ENCODE peak calls at places on chromosomes 13 and 19, in six cellular contexts. One of them, this sample, is unnamed.

GRCh38 chr19:41897181-41897580 is 14.2 kb downstream of the ARHGEF1 start:
- DNase-seq in heart left ventricle: no peak
- DNase-seq in adrenal gland: no peak
- DNase-seq in K562: peak; percentile 59
- DNase-seq in suprapubic skin: no peak
- DNase-seq in H1: no peak
- DNase-seq in this sample: no peak

GRCh38 chr19:14117668-14118164 is at the start of gene PRKACA:
- DNase-seq in suprapubic skin: peak; percentile 98
- DNase-seq in adrenal gland: peak; percentile 99
- DNase-seq in H1: peak; percentile 91
- DNase-seq in heart left ventricle: peak; percentile 100
- DNase-seq in K562: peak; percentile 98
- DNase-seq in this sample: peak; percentile 99

GRCh38 chr19:9565900-9566705 is 18.2 kb downstream of the ZNF121 start:
- DNase-seq in K562: no peak
- DNase-seq in suprapubic skin: no peak
- DNase-seq in H1: no peak
- DNase-seq in adrenal gland: no peak
- DNase-seq in heart left ventricle: no peak
- DNase-seq in this sample: no peak

GRCh38 chr13:22196777-22197176 is 525.9 kb downstream of the FGF9 start:
- DNase-seq in adrenal gland: no peak
- DNase-seq in heart left ventricle: no peak
- DNase-seq in H1: no peak
- DNase-seq in suprapubic skin: no peak
- DNase-seq in K562: no peak
- DNase-seq in this sample: no peak

GRCh38 chr13:113724016-113724758 is 34.8 kb upstream of the TMEM255B start:
- DNase-seq in K562: no peak
- DNase-seq in H1: no peak
- DNase-seq in heart left ventricle: peak; percentile 57
- DNase-seq in adrenal gland: no peak
- DNase-seq in suprapubic skin: peak; percentile 61
- DNase-seq in this sample: no peak

GRCh38 chr19:14072535-14073231 is at the start of gene MISP3:
- DNase-seq in suprapubic skin: no peak
- DNase-seq in adrenal gland: no peak
- DNase-seq in H1: no peak
- DNase-seq in K562: peak; percentile 68
- DNase-seq in heart left ventricle: peak; percentile 74
- DNase-seq in this sample: no peak

GRCh38 chr19:14337510-14337909 is 43.7 kb upstream of the ADGRE5 start:
- DNase-seq in suprapubic skin: no peak
- DNase-seq in K562: peak; percentile 83
- DNase-seq in heart left ventricle: no peak
- DNase-seq in H1: no peak
- DNase-seq in adrenal gland: no peak
- DNase-seq in this sample: no peak

GRCh38 chr13:112688560-112689497 is 1.0 kb upstream of the ATP11A start:
- DNase-seq in heart left ventricle: no peak
- DNase-seq in adrenal gland: peak; percentile 65
- DNase-seq in K562: no peak
- DNase-seq in suprapubic skin: peak; percentile 61
- DNase-seq in H1: no peak
- DNase-seq in this sample: no peak

GRCh38 chr19:46366620-46367277 is 19.9 kb downstream of the PPP5C start:
- DNase-seq in adrenal gland: no peak
- DNase-seq in suprapubic skin: no peak
- DNase-seq in H1: no peak
- DNase-seq in heart left ventricle: no peak
- DNase-seq in K562: no peak
- DNase-seq in this sample: no peak

GRCh38 chr19:35380450-35381124 is 9.7 kb downstream of the GPR42 start:
- DNase-seq in H1: no peak
- DNase-seq in suprapubic skin: no peak
- DNase-seq in adrenal gland: no peak
- DNase-seq in heart left ventricle: no peak
- DNase-seq in K562: peak; percentile 84
- DNase-seq in this sample: no peak

GRCh38 chr13:46062190-46062589 is 9.6 kb upstream of the ZC3H13 start:
- DNase-seq in suprapubic skin: no peak
- DNase-seq in K562: no peak
- DNase-seq in adrenal gland: peak; percentile 43
- DNase-seq in heart left ventricle: no peak
- DNase-seq in H1: no peak
- DNase-seq in this sample: no peak

GRCh38 chr13:24192036-24192810 is 31.7 kb downstream of the SPATA13 start:
- DNase-seq in heart left ventricle: no peak
- DNase-seq in adrenal gland: no peak
- DNase-seq in K562: no peak
- DNase-seq in suprapubic skin: no peak
- DNase-seq in H1: no peak
- DNase-seq in this sample: no peak

GRCh38 chr13:112170823-112171569 is 104.0 kb downstream of the SOX1 start:
- DNase-seq in K562: no peak
- DNase-seq in adrenal gland: no peak
- DNase-seq in heart left ventricle: no peak
- DNase-seq in H1: no peak
- DNase-seq in suprapubic skin: no peak
- DNase-seq in this sample: no peak

GRCh38 chr19:45715139-45715538 is 15.6 kb downstream of the FBXO46 start:
- DNase-seq in suprapubic skin: no peak
- DNase-seq in adrenal gland: no peak
- DNase-seq in heart left ventricle: no peak
- DNase-seq in K562: no peak
- DNase-seq in H1: no peak
- DNase-seq in this sample: no peak

GRCh38 chr13:40287428-40287827 is 379.0 kb downstream of the FOXO1 start:
- DNase-seq in suprapubic skin: no peak
- DNase-seq in K562: no peak
- DNase-seq in heart left ventricle: no peak
- DNase-seq in adrenal gland: no peak
- DNase-seq in H1: no peak
- DNase-seq in this sample: no peak

GRCh38 chr13:97856001-97856675 is 97.3 kb upstream of the IPO5 start:
- DNase-seq in suprapubic skin: peak; percentile 76
- DNase-seq in H1: no peak
- DNase-seq in K562: no peak
- DNase-seq in heart left ventricle: peak; percentile 68
- DNase-seq in adrenal gland: peak; percentile 45
- DNase-seq in this sample: no peak

GRCh38 chr13:49214917-49215376 is 5.2 kb upstream of the MLNR start:
- DNase-seq in suprapubic skin: no peak
- DNase-seq in heart left ventricle: peak; percentile 66
- DNase-seq in H1: no peak
- DNase-seq in adrenal gland: peak; percentile 51
- DNase-seq in K562: no peak
- DNase-seq in this sample: no peak

GRCh38 chr19:6739884-6740588 is 556 bp downstream of the TRIP10 start:
- DNase-seq in adrenal gland: peak; percentile 64
- DNase-seq in heart left ventricle: peak; percentile 78
- DNase-seq in H1: no peak
- DNase-seq in K562: peak; percentile 68
- DNase-seq in suprapubic skin: no peak
- DNase-seq in this sample: no peak

GRCh38 chr19:41869374-41869955 is 7.6 kb upstream of the CD79A start:
- DNase-seq in suprapubic skin: no peak
- DNase-seq in adrenal gland: no peak
- DNase-seq in heart left ventricle: no peak
- DNase-seq in K562: no peak
- DNase-seq in H1: no peak
- DNase-seq in this sample: no peak

GRCh38 chr19:38417544-38418506 is 8.2 kb downstream of the RASGRP4 start:
- DNase-seq in H1: no peak
- DNase-seq in suprapubic skin: peak; percentile 74
- DNase-seq in heart left ventricle: peak; percentile 83
- DNase-seq in adrenal gland: peak; percentile 40
- DNase-seq in K562: peak; percentile 92
- DNase-seq in this sample: no peak

GRCh38 chr19:35352448-35353304 is 5.0 kb downstream of the FFAR1 start:
- DNase-seq in K562: peak; percentile 76
- DNase-seq in H1: peak; percentile 33
- DNase-seq in heart left ventricle: peak; percentile 73
- DNase-seq in adrenal gland: peak; percentile 81
- DNase-seq in suprapubic skin: peak; percentile 70
- DNase-seq in this sample: peak; percentile 94

DNA sequence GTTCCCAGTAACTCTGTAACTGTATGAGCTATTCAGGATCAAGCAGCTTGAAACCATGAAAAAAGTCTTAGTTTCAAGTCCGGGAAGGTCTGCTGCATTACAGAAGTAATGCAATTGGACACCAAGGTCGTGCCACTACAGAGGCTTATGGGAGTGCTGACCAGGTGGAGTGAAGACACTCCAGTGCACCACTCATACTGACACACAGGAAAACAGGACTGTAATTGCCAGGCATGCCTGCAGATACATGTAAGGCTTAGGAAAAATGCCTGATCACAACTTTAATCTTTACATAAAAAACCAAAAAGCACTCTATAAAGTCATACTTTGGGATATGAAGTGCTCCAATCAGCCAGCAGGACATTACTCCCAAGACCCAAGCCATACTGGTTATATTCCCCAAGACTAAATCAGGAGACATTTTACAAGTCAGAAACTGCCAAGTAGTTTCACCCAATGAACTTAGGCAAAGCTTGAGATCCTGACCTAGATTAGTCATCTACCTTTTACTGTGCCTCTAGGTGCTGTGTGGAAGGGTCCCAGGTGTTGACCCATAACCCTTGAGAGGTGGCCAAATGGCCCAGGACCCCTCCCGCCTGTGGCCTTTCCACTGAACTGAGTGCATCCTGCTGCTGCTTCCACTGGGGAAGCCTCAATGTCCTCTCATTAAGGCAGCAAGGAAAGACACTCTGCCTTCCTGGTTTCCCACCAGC is 27.5 kb downstream of the ANKRD10 start:
- DNase-seq in adrenal gland: no peak
- DNase-seq in heart left ventricle: no peak
- DNase-seq in H1: no peak
- DNase-seq in K562: no peak
- DNase-seq in suprapubic skin: no peak
- DNase-seq in this sample: no peak
- TF ChIP-seq POLR2A in adrenal gland: no peak
- TF ChIP-seq POLR2A in heart left ventricle: no peak
- TF ChIP-seq POLR2A in H1: peak; percentile 57
- TF ChIP-seq POLR2A in K562: no peak
- TF ChIP-seq POLR2A in suprapubic skin: no peak
- TF ChIP-seq POLR2A in this sample: no peak

GRCh38 chr19:50381881-50382729 is 2.0 kb upstream of the POLD1 start:
- DNase-seq in heart left ventricle: no peak
- DNase-seq in adrenal gland: no peak
- DNase-seq in K562: no peak
- DNase-seq in suprapubic skin: no peak
- DNase-seq in H1: no peak
- DNase-seq in this sample: no peak

GRCh38 chr19:50383307-50383851 is 768 bp upstream of the POLD1 start:
- DNase-seq in suprapubic skin: no peak
- DNase-seq in K562: no peak
- DNase-seq in adrenal gland: peak; percentile 51
- DNase-seq in heart left ventricle: no peak
- DNase-seq in H1: no peak
- DNase-seq in this sample: no peak

GRCh38 chr19:50384685-50385535 is 763 bp downstream of the POLD1 start:
- DNase-seq in adrenal gland: no peak
- DNase-seq in heart left ventricle: no peak
- DNase-seq in K562: no peak
- DNase-seq in H1: no peak
- DNase-seq in suprapubic skin: no peak
- DNase-seq in this sample: no peak

GRCh38 chr19:50387176-50387867 is 3.2 kb downstream of the POLD1 start:
- DNase-seq in H1: no peak
- DNase-seq in adrenal gland: no peak
- DNase-seq in suprapubic skin: no peak
- DNase-seq in heart left ventricle: no peak
- DNase-seq in K562: no peak
- DNase-seq in this sample: no peak

DNA sequence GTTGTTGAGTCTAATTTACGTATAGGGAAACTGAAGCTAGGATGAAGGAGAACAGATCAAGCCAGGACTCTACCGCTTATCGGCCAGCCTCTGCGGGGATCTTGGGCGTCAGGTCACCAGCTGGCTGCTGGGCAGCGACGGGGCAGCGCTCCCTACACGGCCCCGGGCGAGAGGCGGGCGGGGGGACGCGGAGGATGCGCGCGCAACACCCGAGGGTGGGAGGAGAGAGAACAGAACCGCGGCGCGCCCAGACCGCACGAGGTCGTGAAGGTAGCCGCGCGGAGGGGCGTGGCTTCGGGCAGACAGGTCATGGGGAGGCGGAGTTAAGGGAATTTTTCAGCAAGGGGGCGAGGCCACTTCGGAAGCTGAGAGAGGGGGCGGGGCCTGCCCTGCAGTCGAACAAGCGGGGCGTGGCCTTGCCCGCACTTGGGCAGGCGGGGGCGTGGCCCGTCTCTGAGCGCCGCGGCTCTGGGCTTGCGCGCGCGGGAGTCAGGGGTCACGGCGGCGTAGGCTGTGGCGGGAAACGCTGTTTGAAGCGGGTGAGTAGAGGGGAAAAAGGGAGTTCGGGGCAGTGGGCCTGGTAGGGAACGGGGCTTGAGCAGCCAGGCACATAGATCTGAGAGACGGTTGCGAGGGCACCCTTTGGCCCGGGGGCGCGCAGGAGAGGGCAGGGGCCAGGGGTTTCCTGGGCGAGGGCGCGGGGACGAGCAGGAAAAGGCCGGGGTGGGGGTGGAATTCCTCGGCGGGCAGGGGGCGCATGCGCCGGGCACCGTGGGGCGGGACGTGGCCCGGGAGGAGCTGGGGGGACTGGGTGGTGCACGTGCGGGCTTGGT is at the start of gene POLD1:
- DNase-seq in K562: peak; percentile 95
- DNase-seq in adrenal gland: peak; percentile 98
- DNase-seq in suprapubic skin: peak; percentile 98
- DNase-seq in heart left ventricle: peak; percentile 98
- DNase-seq in H1: peak; percentile 98
- DNase-seq in this sample: peak; percentile 96
- TF ChIP-seq POLR2A in K562: peak; percentile 90
- TF ChIP-seq POLR2A in adrenal gland: peak; percentile 45
- TF ChIP-seq POLR2A in suprapubic skin: no peak
- TF ChIP-seq POLR2A in heart left ventricle: peak; percentile 53
- TF ChIP-seq POLR2A in H1: peak; percentile 80
- TF ChIP-seq POLR2A in this sample: peak; percentile 71

DNA sequence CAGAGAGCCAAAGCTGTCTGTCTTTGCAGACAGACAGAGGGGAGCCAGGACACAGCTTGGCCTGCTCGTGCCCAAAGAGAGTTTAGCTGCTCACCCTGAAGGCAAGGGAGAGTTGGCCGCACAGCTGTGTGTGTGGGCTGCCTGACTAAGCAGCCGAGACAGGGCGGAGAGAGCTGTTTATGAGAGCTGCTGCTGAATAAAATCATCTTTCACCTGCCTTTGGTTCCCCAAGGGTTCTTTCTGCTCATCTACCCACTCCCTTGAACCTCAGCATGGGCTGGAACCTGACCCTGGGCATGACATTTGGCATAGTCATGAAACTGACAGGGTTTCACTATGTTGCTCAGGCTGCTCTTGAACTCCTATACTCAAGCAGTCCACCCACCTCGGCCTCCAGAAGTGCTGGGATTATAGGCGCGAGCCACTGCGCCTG is 98.2 kb downstream of the RBM26 start:
- DNase-seq in K562: no peak
- DNase-seq in heart left ventricle: no peak
- DNase-seq in suprapubic skin: no peak
- DNase-seq in adrenal gland: peak; percentile 34
- DNase-seq in H1: no peak
- DNase-seq in this sample: no peak
- TF ChIP-seq POLR2A in K562: no peak
- TF ChIP-seq POLR2A in heart left ventricle: no peak
- TF ChIP-seq POLR2A in suprapubic skin: no peak
- TF ChIP-seq POLR2A in adrenal gland: no peak
- TF ChIP-seq POLR2A in H1: peak; percentile 40
- TF ChIP-seq POLR2A in this sample: no peak

GRCh38 chr19:19138110-19138981 is at the start of gene TMEM161A:
- DNase-seq in H1: peak; percentile 88
- DNase-seq in heart left ventricle: peak; percentile 97
- DNase-seq in suprapubic skin: peak; percentile 98
- DNase-seq in K562: peak; percentile 99
- DNase-seq in adrenal gland: peak; percentile 98
- DNase-seq in this sample: peak; percentile 100
- TF ChIP-seq POLR2A in H1: peak; percentile 54
- TF ChIP-seq POLR2A in heart left ventricle: peak; percentile 79
- TF ChIP-seq POLR2A in suprapubic skin: no peak
- TF ChIP-seq POLR2A in K562: peak; percentile 94
- TF ChIP-seq POLR2A in adrenal gland: peak; percentile 79
- TF ChIP-seq POLR2A in this sample: peak; percentile 69